ENCODE peak calls at places on chromosomes 2 and 18, in nine cellular contexts. P, A, W, O, S, D, V, N and G are unnamed samples.

GRCh38 chr2:10665833-10666232 is 23.9 kb downstream of the NOL10 start:
- DNase-seq in P (no peak), A (no peak), W (no peak), O (no peak), S (no peak), D (no peak), V (no peak), N (no peak), G (no peak)

GRCh38 chr2:66364495-66364992 is 70.4 kb upstream of the MEIS1 start:
- DNase-seq in P (no peak), A (no peak), W (no peak), O (no peak), S (no peak), D (no peak), V (peak), N (no peak), G (peak)

GRCh38 chr2:234496442-234496834 is 443 bp downstream of the ARL4C start:
- DNase-seq in P (peak), A (peak), W (no peak), O (peak), S (peak), D (no peak), V (peak), N (peak), G (peak)

GRCh38 chr2:50004667-50005066 is 850.4 kb upstream of the FSHR start:
- DNase-seq in P (no peak), A (no peak), W (no peak), O (no peak), S (no peak), D (no peak), V (no peak), N (no peak), G (no peak)

GRCh38 chr2:236365258-236366048 is 101.2 kb upstream of the ASB18 start:
- DNase-seq in P (no peak), A (no peak), W (no peak), O (no peak), S (no peak), D (no peak), V (no peak), N (no peak), G (no peak)

GRCh38 chr2:127901339-127902072 is 15.8 kb upstream of the AMMECR1L start:
- DNase-seq in P (no peak), A (peak), W (peak), O (no peak), S (no peak), D (no peak), V (no peak), N (peak), G (peak)

GRCh38 chr2:4964579-4964978 is 727.6 kb upstream of the SOX11 start:
- DNase-seq in P (no peak), A (no peak), W (no peak), O (no peak), S (no peak), D (no peak), V (no peak), N (peak), G (no peak)

GRCh38 chr2:231017250-231017636 is 20.1 kb upstream of the C2orf72 start:
- DNase-seq in P (peak), A (no peak), W (peak), O (no peak), S (no peak), D (no peak), V (no peak), N (no peak), G (no peak)

GRCh38 chr2:170255137-170255536 is 77.2 kb downstream of the MYO3B start:
- DNase-seq in P (no peak), A (no peak), W (no peak), O (no peak), S (no peak), D (no peak), V (no peak), N (no peak), G (no peak)

GRCh38 chr18:57856707-57857280 is 53.7 kb upstream of the ATP8B1 start:
- DNase-seq in P (peak), A (no peak), W (no peak), O (no peak), S (no peak), D (no peak), V (no peak), N (no peak), G (no peak)